ENCODE peak calls at places on chromosome 17, in nine cellular contexts. X, H, Z, U, M, K, A, O and T are unnamed samples.

GRCh38 chr17:36673637-36674277 is 72.4 kb downstream of the MRM1 start:
- DNase-seq in A (no peak), Z (no peak), X (no peak), M (no peak), O (no peak), H (no peak), K (no peak), U (no peak), T (no peak)

GRCh38 chr17:80737106-80738019 is 192.7 kb downstream of the RPTOR start:
- DNase-seq in H (no peak), U (no peak), K (no peak), O (no peak), Z (no peak), X (no peak), M (no peak), A (no peak), T (peak)

GRCh38 chr17:29563816-29564215 is 3.0 kb downstream of the ABHD15 start:
- DNase-seq in U (no peak), A (no peak), K (no peak), Z (no peak), O (no peak), M (no peak), H (no peak), X (no peak), T (no peak)

GRCh38 chr17:82334622-82335394 is 1.2 kb upstream of the SECTM1 start:
- DNase-seq in X (peak), A (no peak), H (peak), K (peak), O (no peak), Z (no peak), U (peak), M (no peak), T (no peak)

GRCh38 chr17:43846221-43846712 is 709 bp upstream of the CD300LG start:
- DNase-seq in K (peak), H (peak), Z (peak), M (peak), O (peak), X (peak), U (peak), A (peak), T (peak)

GRCh38 chr17:59298512-59298911 is 32.9 kb upstream of the YPEL2 start:
- DNase-seq in K (no peak), M (no peak), H (no peak), X (no peak), O (no peak), Z (no peak), U (no peak), A (no peak), T (no peak)

GRCh38 chr17:34382586-34383224 is 19.7 kb upstream of the CCL1 start:
- DNase-seq in H (no peak), A (no peak), Z (no peak), X (no peak), O (no peak), M (no peak), K (no peak), U (no peak), T (no peak)

GRCh38 chr17:28735242-28735722 is 6.7 kb downstream of the NEK8 start:
- DNase-seq in O (no peak), U (no peak), K (no peak), M (no peak), Z (no peak), H (no peak), A (peak), X (peak), T (no peak)

GRCh38 chr17:34474706-34475105 is 104.7 kb upstream of the TMEM132E start:
- DNase-seq in X (no peak), M (no peak), K (no peak), U (no peak), H (no peak), A (no peak), O (no peak), Z (no peak), T (no peak)

GRCh38 chr17:15260376-15261062 is 4.6 kb downstream of the PMP22 start:
- DNase-seq in K (peak), O (peak), A (peak), Z (peak), H (peak), X (peak), U (peak), M (peak), T (peak)

GRCh38 chr17:82230627-82231311 is 1.9 kb downstream of the SLC16A3 start:
- DNase-seq in A (peak), H (peak), K (peak), X (peak), M (no peak), O (peak), U (peak), Z (peak), T (peak)

GRCh38 chr17:17106716-17107115 is 64.5 kb downstream of the MPRIP start:
- DNase-seq in Z (peak), X (no peak), K (peak), H (no peak), A (no peak), M (no peak), O (no peak), U (peak), T (no peak)

GRCh38 chr17:42783062-42783777 is 2.8 kb downstream of the WNK4 start:
- DNase-seq in M (no peak), U (peak), A (peak), Z (peak), O (no peak), X (peak), K (peak), H (peak), T (no peak)

GRCh38 chr17:77930780-77931768 is 27.4 kb upstream of the TNRC6C start:
- DNase-seq in A (no peak), M (no peak), H (no peak), X (no peak), O (no peak), U (no peak), K (no peak), Z (no peak), T (no peak)

GRCh38 chr17:38673714-38674012 is 1.1 kb downstream of the EPOP start:
- DNase-seq in U (no peak), Z (no peak), O (no peak), X (no peak), A (no peak), K (peak), M (no peak), H (no peak), T (peak)

GRCh38 chr17:79845601-79845949 is 6.3 kb upstream of the CBX4 start:
- DNase-seq in K (peak), H (no peak), X (no peak), A (no peak), O (no peak), U (no peak), M (no peak), Z (peak), T (no peak)

GRCh38 chr17:74317071-74317470 is 9.0 kb upstream of the KIF19 start:
- DNase-seq in H (no peak), K (no peak), M (no peak), A (no peak), Z (no peak), U (no peak), O (no peak), X (no peak), T (no peak)

GRCh38 chr17:31544186-31544585 is 152.7 kb downstream of the RAB11FIP4 start:
- DNase-seq in K (no peak), U (no peak), H (no peak), Z (no peak), A (no peak), M (no peak), O (no peak), X (no peak), T (no peak)

GRCh38 chr17:56624315-56624714 is 30.8 kb downstream of the NOG start:
- DNase-seq in M (no peak), K (no peak), H (no peak), A (no peak), X (no peak), Z (peak), U (no peak), O (no peak), T (no peak)

GRCh38 chr17:11135819-11136218 is 105.2 kb upstream of the SHISA6 start:
- DNase-seq in K (no peak), M (no peak), Z (no peak), H (no peak), U (no peak), O (no peak), X (no peak), A (no peak), T (no peak)

GRCh38 chr17:35799942-35800341 is 4.5 kb upstream of the MMP28 start:
- DNase-seq in U (no peak), Z (peak), M (peak), K (peak), O (no peak), X (peak), H (peak), A (no peak), T (no peak)

GRCh38 chr17:41360291-41360995 is 9.2 kb downstream of the KRT33B start:
- DNase-seq in K (peak), O (no peak), X (peak), Z (peak), A (peak), U (peak), H (peak), M (no peak), T (no peak)

GRCh38 chr17:61149862-61150362 is 249.7 kb upstream of the TBX2 start:
- DNase-seq in U (no peak), K (no peak), H (no peak), A (no peak), X (no peak), M (no peak), Z (no peak), O (no peak), T (no peak)
- TF ChIP-seq CTCF in U (no peak), K (no peak), H (no peak), A (no peak), X (no peak), M (no peak), Z (no peak), O (no peak), T (no peak)

DNA sequence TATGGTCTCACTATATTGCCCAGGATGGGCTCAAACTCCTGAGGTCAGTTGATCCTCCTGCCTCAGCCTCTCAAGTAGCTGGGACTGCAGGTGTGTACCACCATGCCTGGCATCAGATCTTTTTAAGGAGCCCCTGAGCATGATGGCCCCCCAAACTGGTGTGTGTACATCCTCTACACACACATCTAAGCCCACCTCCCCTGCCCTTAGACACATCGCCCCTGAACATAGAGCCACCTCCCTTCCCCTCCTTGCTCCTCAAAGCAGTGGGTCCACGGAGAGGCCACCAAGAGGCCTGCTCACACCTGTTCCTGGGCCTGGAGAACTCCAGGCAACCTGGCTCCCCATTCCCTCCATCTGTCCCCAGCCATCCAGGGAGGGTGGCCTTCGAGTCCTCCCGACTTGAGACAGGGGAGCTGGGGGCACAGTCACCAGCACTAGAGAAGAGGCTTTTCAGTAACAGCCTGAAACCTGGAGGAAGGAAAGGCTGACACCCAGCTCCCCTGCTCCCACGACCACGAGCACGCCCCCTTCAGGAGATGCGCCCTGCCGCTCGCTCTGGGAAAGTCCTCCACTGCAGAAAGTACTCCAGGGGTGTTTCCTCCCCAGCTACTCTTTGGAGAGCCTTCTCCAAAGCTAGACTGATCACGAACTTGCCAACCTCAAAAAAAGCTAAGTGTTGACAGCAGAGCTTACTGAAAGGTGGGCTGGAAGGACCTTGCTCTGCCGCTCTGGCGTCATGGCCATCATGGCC is 12.6 kb upstream of the PRR29 start:
- DNase-seq in O (no peak), M (no peak), Z (no peak), K (no peak), X (no peak), A (no peak), H (no peak), U (no peak), T (no peak)
- TF ChIP-seq CTCF in O (no peak), M (no peak), Z (no peak), K (no peak), X (no peak), A (peak), H (no peak), U (no peak), T (no peak)

GRCh38 chr17:3553419-3554401 is 3.9 kb downstream of the TRPV3 start:
- DNase-seq in X (no peak), O (no peak), H (no peak), U (no peak), Z (no peak), K (no peak), M (no peak), A (no peak), T (no peak)

GRCh38 chr17:3549610-3550162 is 7.9 kb downstream of the TRPV3 start:
- DNase-seq in K (no peak), O (no peak), Z (no peak), H (no peak), X (no peak), M (no peak), U (no peak), A (no peak), T (no peak)

GRCh38 chr17:3554440-3554839 is 3.2 kb downstream of the TRPV3 start:
- DNase-seq in H (no peak), O (no peak), A (no peak), K (no peak), Z (no peak), M (no peak), U (no peak), X (no peak), T (no peak)

GRCh38 chr17:3552916-3553315 is 4.7 kb downstream of the TRPV3 start:
- DNase-seq in H (no peak), M (no peak), Z (no peak), O (no peak), U (no peak), K (no peak), X (no peak), A (no peak), T (no peak)

GRCh38 chr17:3551189-3551588 is 6.4 kb downstream of the TRPV3 start:
- DNase-seq in X (no peak), M (no peak), O (no peak), A (no peak), H (no peak), K (no peak), U (no peak), Z (no peak), T (no peak)
- TF ChIP-seq CTCF in X (no peak), M (no peak), O (no peak), A (peak), H (no peak), K (no peak), U (no peak), Z (no peak), T (no peak)

DNA sequence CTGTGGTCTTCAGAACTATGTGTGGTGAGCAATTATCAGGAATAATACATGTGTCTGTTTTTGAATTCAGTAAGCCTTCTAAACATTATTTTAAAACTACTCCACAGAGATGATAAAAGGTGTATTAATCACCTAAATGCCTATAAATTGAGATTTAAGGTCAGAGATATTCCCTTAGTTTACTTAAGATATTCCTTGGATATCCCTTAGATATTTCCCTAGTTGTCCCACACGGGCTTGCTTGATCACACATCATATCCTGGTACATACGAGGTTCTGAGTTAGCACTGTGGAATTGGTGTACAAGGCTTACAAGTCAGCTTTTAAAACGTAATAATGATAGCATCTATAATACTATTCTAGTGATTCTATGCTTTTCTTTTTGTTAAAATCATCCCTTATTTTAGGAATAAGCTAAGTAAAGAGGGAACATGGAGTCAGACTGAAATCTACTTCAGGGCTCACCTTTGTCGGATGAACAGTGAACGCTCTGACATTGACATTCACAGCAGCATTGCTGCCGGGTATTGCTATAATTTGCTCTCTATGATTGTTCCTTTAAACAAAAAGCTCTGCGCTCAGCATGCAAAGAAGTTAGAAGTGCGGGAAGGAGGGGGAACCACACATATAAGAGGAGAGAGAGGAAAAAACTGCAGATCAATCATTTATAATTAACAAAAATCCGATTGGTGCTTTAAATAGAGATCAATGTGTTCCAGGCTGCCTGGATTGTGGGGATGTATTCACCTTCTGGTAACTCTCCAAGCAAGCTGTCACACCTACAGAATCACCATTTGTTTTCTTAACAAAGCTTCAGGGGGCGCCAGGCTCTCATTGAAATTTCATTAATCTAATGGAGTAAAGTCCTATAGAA is 136.5 kb downstream of the SKAP1 start:
- DNase-seq in A (no peak), X (no peak), H (peak), M (no peak), O (no peak), Z (no peak), U (no peak), K (no peak), T (no peak)
- TF ChIP-seq CTCF in A (no peak), X (no peak), H (no peak), M (no peak), O (no peak), Z (no peak), U (no peak), K (no peak), T (no peak)

GRCh38 chr17:50547035-50547735 is at the start of gene SPATA20:
- DNase-seq in A (peak), K (peak), M (peak), O (peak), U (peak), X (peak), H (peak), Z (peak), T (peak)
- TF ChIP-seq CTCF in A (peak), K (peak), M (peak), O (peak), U (peak), X (peak), H (peak), Z (peak), T (peak)

DNA sequence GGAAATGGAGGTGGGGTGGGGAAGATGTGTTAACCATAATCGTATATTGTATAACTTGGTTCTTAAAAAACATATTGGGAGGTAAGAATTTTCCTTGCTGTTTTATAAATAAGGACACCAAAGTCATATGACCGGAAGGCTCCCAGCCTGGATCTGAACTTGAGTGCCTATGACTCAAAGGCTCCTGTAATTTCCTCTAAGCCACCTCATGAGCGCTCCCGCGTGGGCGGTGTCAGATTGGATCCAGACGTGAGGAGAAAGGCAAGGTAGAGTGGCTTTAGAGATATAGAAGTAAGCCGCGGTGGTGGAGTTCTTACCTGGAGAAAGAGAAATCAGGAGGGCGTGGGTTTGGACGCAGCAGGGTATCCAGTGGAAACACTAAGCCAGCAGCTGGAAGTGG is 196.2 kb upstream of the NLRP1 start:
- DNase-seq in M (no peak), X (peak), H (peak), Z (peak), O (no peak), U (peak), K (peak), A (peak), T (no peak)
- TF ChIP-seq CTCF in M (no peak), X (no peak), H (peak), Z (peak), O (no peak), U (no peak), K (no peak), A (peak), T (no peak)